ENCODE peak calls at places on chromosomes 11 and 22, in six cellular contexts. T, U, G, Z, A and W are unnamed samples.

GRCh38 chr11:1759151-1759850 is 4.4 kb downstream of the CTSD start:
- DNase-seq in T (no peak), U (no peak), G (no peak), Z (no peak), A (no peak), W (no peak)

GRCh38 chr11:2974272-2974671 is 17.9 kb downstream of the NAP1L4 start:
- DNase-seq in T (no peak), U (no peak), G (no peak), Z (no peak), A (no peak), W (no peak)

GRCh38 chr22:49677495-49677889 is 150.2 kb downstream of the BRD1 start:
- DNase-seq in T (no peak), U (no peak), G (no peak), Z (no peak), A (no peak), W (no peak)

GRCh38 chr11:118364956-118365615 is 5.7 kb downstream of the UBE4A start:
- DNase-seq in T (no peak), U (no peak), G (no peak), Z (no peak), A (no peak), W (no peak)

GRCh38 chr11:128549256-128549944 is 38.0 kb downstream of the ETS1 start:
- DNase-seq in T (no peak), U (no peak), G (peak), Z (no peak), A (no peak), W (no peak)

GRCh38 chr11:1868636-1869291 is 15.9 kb downstream of the LSP1 start:
- DNase-seq in T (no peak), U (no peak), G (no peak), Z (no peak), A (no peak), W (no peak)

GRCh38 chr11:36379653-36380052 is 83.6 kb downstream of the PRR5L start:
- DNase-seq in T (no peak), U (no peak), G (no peak), Z (no peak), A (no peak), W (no peak)

GRCh38 chr11:3810446-3810845 is 2.1 kb downstream of the PGAP2 start:
- DNase-seq in T (no peak), U (no peak), G (no peak), Z (no peak), A (no peak), W (no peak)

GRCh38 chr11:58893899-58894298 is 45.4 kb upstream of the GLYATL1 start:
- DNase-seq in T (no peak), U (no peak), G (no peak), Z (no peak), A (no peak), W (no peak)

GRCh38 chr11:22703040-22703439 is 36.6 kb downstream of the GAS2 start:
- DNase-seq in T (no peak), U (no peak), G (peak), Z (peak), A (no peak), W (no peak)

GRCh38 chr11:106397787-106398355 is 320.4 kb downstream of the AASDHPPT start:
- DNase-seq in T (no peak), U (no peak), G (no peak), Z (no peak), A (no peak), W (peak)

GRCh38 chr11:133163463-133164419 is 368.6 kb downstream of the OPCML start:
- DNase-seq in T (no peak), U (no peak), G (no peak), Z (peak), A (no peak), W (peak)

GRCh38 chr11:60950933-60951610 is 904 bp downstream of the SLC15A3 start:
- DNase-seq in T (no peak), U (no peak), G (no peak), Z (peak), A (peak), W (no peak)

GRCh38 chr11:71245601-71246391 is 6.6 kb downstream of the SHANK2 start:
- DNase-seq in T (no peak), U (no peak), G (no peak), Z (peak), A (no peak), W (no peak)